ENCODE peak calls at places on chromosome 19, in four cellular contexts. D, R, J and M are unnamed samples.
A peak's percentile ranks its signal among the peaks of the same experiment; 100 is the strongest.

GRCh38 chr19:46372901-46373572 is 26.1 kb downstream of the PPP5C start:
- DNase-seq in D (peak; percentile 41), R (no peak), J (no peak), M (no peak)

GRCh38 chr19:35822579-35822978 is 9.9 kb upstream of the PRODH2 start:
- DNase-seq in D (no peak), R (no peak), J (no peak), M (no peak)

GRCh38 chr19:55383789-55384575 is at the start of gene TMEM238:
- DNase-seq in D (peak; percentile 56), R (peak; percentile 91), J (peak; percentile 83), M (no peak)

GRCh38 chr19:33368074-33368864 is 5.2 kb upstream of the CEBPG start:
- DNase-seq in D (no peak), R (no peak), J (no peak), M (no peak)

GRCh38 chr19:32800757-32801156 is 68.8 kb downstream of the SLC7A9 start:
- DNase-seq in D (no peak), R (no peak), J (no peak), M (no peak)

GRCh38 chr19:58474997-58475713 is 997 bp upstream of the ZNF446 start:
- DNase-seq in D (no peak), R (no peak), J (no peak), M (no peak)

GRCh38 chr19:17610384-17610783 is 54.9 kb downstream of the COLGALT1 start:
- DNase-seq in D (peak; percentile 25), R (no peak), J (no peak), M (no peak)

GRCh38 chr19:51726049-51726448 is 2.3 kb upstream of the HAS1 start:
- DNase-seq in D (peak; percentile 87), R (no peak), J (no peak), M (no peak)

GRCh38 chr19:43699506-43700367 is 16.1 kb upstream of the IRGC start:
- DNase-seq in D (peak; percentile 33), R (peak; percentile 80), J (no peak), M (no peak)

GRCh38 chr19:33397536-33398360 is 24.2 kb downstream of the CEBPG start:
- DNase-seq in D (no peak), R (peak; percentile 74), J (no peak), M (no peak)

GRCh38 chr19:50349277-50350057 is 16.0 kb downstream of the NAPSA start:
- DNase-seq in D (no peak), R (no peak), J (no peak), M (no peak)

GRCh38 chr19:29578349-29578748 is 27.7 kb upstream of the POP4 start:
- DNase-seq in D (no peak), R (no peak), J (no peak), M (no peak)

GRCh38 chr19:51366050-51366998 is at the start of gene ETFB:
- DNase-seq in D (peak; percentile 96), R (peak; percentile 97), J (peak; percentile 91), M (peak; percentile 93)

GRCh38 chr19:33471111-33471996 is 50.2 kb downstream of the PEPD start:
- DNase-seq in D (no peak), R (peak; percentile 34), J (no peak), M (no peak)

GRCh38 chr19:16293133-16294085 is 31.2 kb upstream of the KLF2 start:
- DNase-seq in D (peak; percentile 100), R (no peak), J (no peak), M (no peak)

GRCh38 chr19:48644839-48645651 is 942 bp downstream of the CA11 start:
- DNase-seq in D (peak; percentile 74), R (peak; percentile 89), J (peak; percentile 65), M (no peak)

GRCh38 chr19:35135389-35135909 is 590 bp upstream of the LGI4 start:
- DNase-seq in D (peak; percentile 65), R (peak; percentile 88), J (peak; percentile 54), M (peak; percentile 42)

GRCh38 chr19:33286899-33287298 is 15.4 kb downstream of the CEBPA start:
- DNase-seq in D (no peak), R (no peak), J (no peak), M (no peak)

GRCh38 chr19:52331757-52332156 is 4.3 kb upstream of the ZNF610 start:
- DNase-seq in D (peak; percentile 4), R (no peak), J (no peak), M (no peak)

GRCh38 chr19:1168877-1169791 is 4.9 kb downstream of the SBNO2 start:
- DNase-seq in D (peak; percentile 55), R (peak; percentile 85), J (no peak), M (no peak)

GRCh38 chr19:49546825-49547565 is 19.2 kb downstream of the RCN3 start:
- DNase-seq in D (peak; percentile 92), R (no peak), J (no peak), M (peak; percentile 86)

GRCh38 chr19:4531562-4532165 is 3.4 kb downstream of the PLIN5 start:
- DNase-seq in D (no peak), R (no peak), J (no peak), M (no peak)

GRCh38 chr19:57807541-57807940 is 7.2 kb downstream of the ZNF552 start:
- DNase-seq in D (no peak), R (no peak), J (no peak), M (no peak)

GRCh38 chr19:55777528-55777927 is 8.6 kb downstream of the RFPL4AL1 start:
- DNase-seq in D (no peak), R (no peak), J (no peak), M (no peak)

GRCh38 chr19:35284153-35285140 is 2.1 kb downstream of the HAMP start:
- DNase-seq in D (no peak), R (no peak), J (no peak), M (no peak)

GRCh38 chr19:48768989-48769713 is 13.8 kb downstream of the FGF21 start:
- DNase-seq in D (peak; percentile 48), R (no peak), J (no peak), M (no peak)

GRCh38 chr19:31905980-31906948 is 439.1 kb upstream of the ZNF507 start:
- DNase-seq in D (no peak), R (no peak), J (no peak), M (no peak)

GRCh38 chr19:30564551-30565011 is 192.4 kb downstream of the ZNF536 start:
- DNase-seq in D (no peak), R (no peak), J (no peak), M (no peak)

GRCh38 chr19:43625918-43626579 is 6.6 kb upstream of the ZNF428 start:
- DNase-seq in D (no peak), R (no peak), J (no peak), M (no peak)

GRCh38 chr19:58498316-58499020 is 13.3 kb downstream of the SLC27A5 start:
- DNase-seq in D (no peak), R (peak; percentile 80), J (no peak), M (no peak)

GRCh38 chr19:13165091-13165997 is 15.1 kb downstream of the IER2 start:
- DNase-seq in D (no peak), R (no peak), J (no peak), M (no peak)

GRCh38 chr19:47006496-47006895 is 13.1 kb upstream of the NPAS1 start:
- DNase-seq in D (no peak), R (no peak), J (no peak), M (no peak)

GRCh38 chr19:48553676-48554384 is 1.9 kb downstream of the SULT2B1 start:
- DNase-seq in D (peak; percentile 69), R (no peak), J (no peak), M (no peak)

GRCh38 chr19:12603714-12604113 is 6.9 kb downstream of the ZNF490 start:
- DNase-seq in D (no peak), R (no peak), J (peak; percentile 46), M (no peak)

GRCh38 chr19:55641376-55642152 is 762 bp downstream of the ZNF580 start:
- DNase-seq in D (peak; percentile 39), R (no peak), J (no peak), M (no peak)

GRCh38 chr19:14091086-14091884 is 734 bp upstream of the SAMD1 start:
- DNase-seq in D (peak; percentile 60), R (peak; percentile 95), J (peak; percentile 84), M (no peak)

GRCh38 chr19:43711751-43712355 is 4.0 kb upstream of the IRGC start:
- DNase-seq in D (no peak), R (no peak), J (no peak), M (no peak)

DNA sequence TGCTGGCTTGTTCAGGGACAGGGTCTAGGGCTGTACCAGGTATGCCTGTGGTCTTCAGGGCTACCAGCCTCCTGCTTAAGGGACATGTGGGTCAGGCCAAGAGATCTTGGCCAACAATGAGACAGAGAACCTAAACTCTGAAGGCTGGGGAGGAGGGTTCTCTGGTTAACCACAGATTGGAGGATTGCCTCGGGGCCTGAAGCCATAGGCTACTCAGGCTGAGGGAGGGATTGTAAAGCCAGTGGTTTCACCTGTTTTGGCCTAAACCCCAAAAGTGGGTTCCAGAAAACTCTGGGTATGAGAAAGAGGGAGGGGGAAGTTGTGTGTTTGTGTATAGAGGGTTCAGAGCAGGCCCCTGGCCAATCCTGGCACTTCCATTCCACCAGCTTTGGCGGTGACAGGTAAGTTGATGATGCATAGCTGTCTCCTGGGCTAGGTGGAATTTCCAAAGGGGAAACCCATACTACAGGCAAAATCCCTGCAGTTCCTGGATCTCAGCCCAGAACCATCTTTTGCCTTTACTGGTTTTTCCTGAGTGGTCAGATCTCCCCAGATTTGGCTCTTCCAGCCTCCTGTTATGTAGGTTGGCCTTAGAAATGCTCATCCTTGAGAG is 13.5 kb upstream of the CCDC97 start:
- DNase-seq in D (no peak), R (no peak), J (no peak), M (peak; percentile 39)
- TF ChIP-seq CTCF in D (no peak), R (no peak), J (no peak), M (no peak)

DNA sequence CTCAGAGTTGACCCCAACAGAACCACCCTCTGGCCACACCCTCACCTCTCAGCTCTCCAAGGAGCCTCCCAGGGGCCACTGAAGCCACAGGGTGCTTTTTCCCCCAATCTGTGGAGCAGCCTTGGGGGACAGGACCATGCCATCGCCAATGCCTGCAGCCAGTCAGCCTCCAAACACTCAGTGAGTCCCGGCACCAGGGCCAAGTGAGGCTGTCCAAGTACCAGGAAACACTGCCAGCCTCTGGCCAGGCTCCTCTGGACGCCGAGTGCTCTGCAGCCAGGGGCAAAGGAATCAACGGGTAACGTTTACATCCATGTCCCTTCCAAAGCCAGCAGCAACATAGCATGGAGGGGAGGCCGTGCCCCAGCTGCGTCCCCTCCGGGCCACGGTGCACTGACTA is 9.5 kb upstream of the COMP start:
- DNase-seq in D (no peak), R (no peak), J (no peak), M (no peak)
- H3K4me3 ChIP-seq in D (no peak overlapping the region), R (no peak overlapping the region), J (no peak overlapping the region), M (no peak overlapping the region)

GRCh38 chr19:37468961-37469777 is at the start of gene ZNF570:
- DNase-seq in D (peak; percentile 77), R (peak; percentile 97), J (peak; percentile 93), M (peak; percentile 68)
- TF ChIP-seq CTCF in D (no peak), R (no peak), J (no peak), M (no peak)

DNA sequence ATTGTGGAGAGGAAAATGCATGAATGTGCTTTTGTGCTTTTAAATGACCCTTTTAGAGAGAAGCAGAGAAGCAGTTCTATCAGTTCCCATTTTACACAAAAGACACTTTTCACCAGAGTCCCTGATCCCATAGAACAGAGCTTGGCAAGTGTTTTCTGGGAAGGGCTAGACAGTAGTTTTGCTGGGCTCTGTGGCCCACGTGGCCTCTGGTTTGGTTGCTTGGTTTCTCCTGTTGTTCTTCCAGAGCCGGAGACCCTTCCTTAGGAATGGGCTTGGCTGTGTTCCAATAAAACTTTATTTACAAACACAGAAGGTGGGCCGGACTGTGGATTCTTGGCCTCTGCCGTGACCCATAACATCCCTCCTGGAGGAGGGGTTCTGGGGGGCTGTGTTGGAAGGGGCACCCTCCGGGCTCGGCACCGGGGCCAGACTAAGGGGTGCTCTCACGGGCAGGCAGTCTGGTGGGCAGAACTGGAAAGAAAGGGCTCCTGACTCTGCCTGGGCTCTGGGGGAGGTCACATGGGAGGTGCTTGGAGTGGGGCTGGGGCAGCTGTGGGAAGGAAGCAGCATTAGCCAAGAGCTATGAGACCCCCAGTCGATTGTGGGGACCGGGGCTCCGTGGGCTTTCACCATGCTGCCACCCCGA is 3.2 kb downstream of the SPPL2B start:
- DNase-seq in D (no peak), R (no peak), J (no peak), M (no peak)
- H3K4me3 ChIP-seq in D (no peak overlapping the region), R (no peak overlapping the region), J (peak overlapping the region; percentile 30), M (peak overlapping the region; percentile 9)